ENCODE peak calls at places on chromosome 17, in seven cellular contexts. T is fibroblast of mammary gland; K is WTC11; I is stimulated activated CD4-positive, alpha-beta T cell treated with anti-CD3 and anti-CD28 coated beads, Interleukin-4, amount 100 ng/mL, for 24 hours; L is AG20443; Q is NCI-H446 treated with DMSO at 0.1 percent for 48 hours; M is HFF-Myc. W is an unnamed sample.

GRCh38 chr17:47324224-47325020 is 667 bp downstream of the EFCAB13 start:
- DNase-seq in T (peak), M (no peak), I (peak), K (peak), Q (peak), L (peak), W (peak)

GRCh38 chr17:69672924-69673323 is 258.4 kb downstream of the MAP2K6 start:
- DNase-seq in M (no peak), T (peak), L (peak), I (no peak), Q (no peak), K (no peak), W (peak)

GRCh38 chr17:38620551-38621277 is 15.0 kb upstream of the SRCIN1 start:
- DNase-seq in Q (no peak), L (peak), I (no peak), T (no peak), K (peak), M (no peak), W (no peak)

GRCh38 chr17:77734371-77735050 is 224.0 kb upstream of the TNRC6C start:
- DNase-seq in K (peak), L (peak), I (peak), T (peak), Q (peak), M (peak), W (peak)

GRCh38 chr17:50950002-50950877 is 84.1 kb upstream of the TOB1 start:
- DNase-seq in M (peak), K (peak), L (peak), I (peak), T (peak), Q (no peak), W (peak)

GRCh38 chr17:77233635-77234334 is 93.0 kb downstream of the SEC14L1 start:
- DNase-seq in I (no peak), K (no peak), L (no peak), T (peak), Q (no peak), M (peak), W (peak)

GRCh38 chr17:7173687-7174602 is 5.2 kb downstream of the ASGR1 start:
- DNase-seq in M (no peak), K (peak), T (peak), Q (no peak), L (no peak), I (peak), W (no peak)

GRCh38 chr17:72120878-72121163 is at the start of gene SOX9:
- DNase-seq in Q (peak), M (no peak), I (no peak), T (peak), L (peak), K (peak), W (peak)

GRCh38 chr17:9576521-9577401 is at the start of gene CFAP52:
- DNase-seq in T (peak), M (peak), L (peak), Q (peak), K (peak), I (peak), W (peak)

GRCh38 chr17:57678393-57678792 is 66.7 kb downstream of the CCDC182 start:
- DNase-seq in K (no peak), I (no peak), T (no peak), Q (no peak), M (no peak), L (no peak), W (no peak)

GRCh38 chr17:27519550-27519949 is 63.3 kb downstream of the KSR1 start:
- DNase-seq in K (no peak), L (no peak), M (no peak), I (no peak), T (no peak), Q (no peak), W (no peak)

GRCh38 chr17:18314059-18314730 is 599 bp downstream of the TOP3A start:
- DNase-seq in K (no peak), M (no peak), I (no peak), T (no peak), L (peak), Q (no peak), W (peak)

GRCh38 chr17:57810740-57811632 is 38.9 kb downstream of the MRPS23 start:
- DNase-seq in K (no peak), L (peak), T (peak), I (no peak), M (peak), Q (peak), W (peak)

GRCh38 chr17:50909765-50910661 is 43.9 kb upstream of the TOB1 start:
- DNase-seq in I (peak), K (no peak), Q (no peak), M (no peak), L (no peak), T (no peak), W (no peak)

GRCh38 chr17:27808629-27809028 is 8.3 kb upstream of the NOS2 start:
- DNase-seq in K (no peak), Q (no peak), T (no peak), M (no peak), L (no peak), I (no peak), W (no peak)

GRCh38 chr17:72715906-72716572 is 376.4 kb downstream of the SLC39A11 start:
- DNase-seq in T (peak), Q (no peak), M (peak), K (no peak), I (no peak), L (peak), W (peak)

GRCh38 chr17:78915872-78916632 is 9.1 kb downstream of the TIMP2 start:
- DNase-seq in Q (no peak), T (peak), I (no peak), K (no peak), M (no peak), L (peak), W (peak)

GRCh38 chr17:48718781-48719641 is 3.3 kb downstream of the PRAC1 start:
- DNase-seq in L (no peak), I (no peak), T (no peak), K (peak), Q (no peak), M (no peak), W (no peak)

GRCh38 chr17:67647482-67647881 is 70.3 kb upstream of the NOL11 start:
- DNase-seq in T (no peak), M (no peak), I (no peak), L (no peak), Q (no peak), K (no peak), W (no peak)

GRCh38 chr17:55774834-55775233 is 24.0 kb downstream of the PCTP start:
- DNase-seq in T (no peak), K (no peak), M (no peak), I (no peak), L (no peak), Q (no peak), W (no peak)

GRCh38 chr17:64679710-64680216 is 17.7 kb upstream of the SMURF2 start:
- DNase-seq in K (no peak), M (peak), I (no peak), Q (no peak), L (peak), T (peak), W (peak)

GRCh38 chr17:39705786-39706348 is 6.0 kb downstream of the ERBB2 start:
- DNase-seq in T (no peak), I (no peak), L (no peak), Q (no peak), K (no peak), M (no peak), W (peak)

GRCh38 chr17:81125573-81126081 is 39.7 kb upstream of the PVALEF start:
- DNase-seq in K (no peak), Q (peak), I (no peak), T (no peak), M (no peak), L (peak), W (peak)

W was measured in myocyte.